ENCODE peak calls at places on chromosomes 7 and 10, in six cellular contexts. G is mucosa of descending colon; U is adrenal gland; N is MM.1S; Z is hepatocyte; Q is CD8-positive, alpha-beta T cell. E is an unnamed sample. For H3K4me1, the result is how much of the 10 kb centered on the place peaks cover.

GRCh38 chr10:13087986-13088618 is 11.9 kb upstream of the OPTN start:
- DNase-seq in G (no peak), N (no peak), U (no peak), Q (no peak), Z (no peak), E (no peak)

GRCh38 chr10:124697443-124697836 is 46.7 kb downstream of the FAM53B start:
- DNase-seq in Z (no peak), U (no peak), G (no peak), Q (no peak), N (no peak), E (no peak)

GRCh38 chr7:143341842-143342241 is 20.7 kb downstream of the FAM131B start:
- DNase-seq in N (no peak), G (no peak), U (no peak), Z (no peak), Q (no peak), E (no peak)

GRCh38 chr10:43126759-43127424 is 11.4 kb upstream of the CSGALNACT2 start:
- DNase-seq in Z (no peak), N (no peak), U (peak), G (no peak), Q (no peak), E (no peak)

GRCh38 chr10:51960494-51960895 is 261.1 kb upstream of the CSTF2T start:
- DNase-seq in N (peak), U (no peak), Z (peak), G (peak), Q (no peak), E (no peak)

GRCh38 chr10:51705774-51706173 is 6.4 kb upstream of the CSTF2T start:
- DNase-seq in N (no peak), Z (no peak), Q (no peak), G (no peak), U (peak), E (no peak)

GRCh38 chr10:55519264-55519663 is 718.2 kb upstream of the PCDH15 start:
- DNase-seq in N (no peak), G (no peak), Z (no peak), Q (no peak), U (no peak), E (no peak)

GRCh38 chr7:130266961-130267321 is 278 bp downstream of the CPA2 start:
- DNase-seq in U (no peak), N (no peak), Q (no peak), Z (no peak), G (no peak), E (no peak)

GRCh38 chr10:102450374-102451104 is 804 bp downstream of the C10orf95 start:
- DNase-seq in N (peak), U (peak), G (peak), Z (peak), Q (peak), E (peak)

GRCh38 chr10:69375307-69376151 is 41.2 kb downstream of the TACR2 start:
- DNase-seq in U (peak), G (no peak), Z (no peak), Q (no peak), N (no peak), E (no peak)

GRCh38 chr10:78754269-78755074 is 314.3 kb upstream of the ZMIZ1 start:
- DNase-seq in G (no peak), N (no peak), Q (no peak), Z (peak), U (no peak), E (no peak)

GRCh38 chr7:157831901-157832810 is 495.4 kb downstream of the DNAJB6 start:
- DNase-seq in U (no peak), N (no peak), Q (no peak), G (no peak), Z (no peak), E (no peak)

GRCh38 chr7:138865843-138866242 is 67.8 kb upstream of the ATP6V0A4 start:
- DNase-seq in Q (no peak), Z (no peak), N (peak), G (no peak), U (peak), E (no peak)

GRCh38 chr7:106114735-106115383 is 2.7 kb upstream of the SYPL1 start:
- DNase-seq in U (no peak), N (no peak), Z (no peak), Q (no peak), G (peak), E (no peak)

GRCh38 chr10:30820282-30820991 is 190.9 kb upstream of the LYZL2 start:
- DNase-seq in U (no peak), N (no peak), Z (no peak), G (no peak), Q (no peak), E (no peak)

GRCh38 chr7:141891338-141891737 is 24.9 kb upstream of the OR9A4 start:
- DNase-seq in U (no peak), Z (no peak), Q (no peak), N (no peak), G (no peak), E (no peak)

GRCh38 chr10:116053910-116054309 is 219.1 kb downstream of the GFRA1 start:
- DNase-seq in Z (no peak), U (no peak), G (no peak), N (no peak), Q (no peak), E (no peak)

GRCh38 chr7:25854608-25855497 is 297.1 kb upstream of the NFE2L3 start:
- DNase-seq in Z (peak), U (peak), G (peak), N (peak), Q (no peak), E (peak)

GRCh38 chr7:12670071-12670729 is 17.2 kb upstream of the ARL4A start:
- DNase-seq in N (no peak), G (no peak), U (no peak), Z (peak), Q (no peak), E (no peak)

GRCh38 chr10:128996092-128996491 is 470.9 kb upstream of the MGMT start:
- DNase-seq in Z (no peak), U (no peak), Q (no peak), G (no peak), N (no peak), E (no peak)

GRCh38 chr7:77944183-77945182 is 145.9 kb downstream of the PHTF2 start:
- DNase-seq in Z (no peak), G (no peak), Q (no peak), U (no peak), N (no peak), E (no peak)

GRCh38 chr7:7491044-7491443 is 44.6 kb downstream of the COL28A1 start:
- DNase-seq in Q (no peak), U (no peak), G (no peak), N (no peak), Z (no peak), E (no peak)

GRCh38 chr7:132164558-132165130 is 411.6 kb downstream of the PLXNA4 start:
- DNase-seq in Z (no peak), Q (no peak), U (no peak), N (no peak), G (no peak), E (no peak)

GRCh38 chr7:139568813-139569490 is 45.5 kb downstream of the CLEC2L start:
- DNase-seq in Z (no peak), U (peak), N (no peak), Q (no peak), G (no peak), E (no peak)

GRCh38 chr7:116526897-116527296 is 2.1 kb downstream of the CAV1 start:
- DNase-seq in Q (no peak), Z (no peak), G (no peak), U (no peak), N (no peak), E (no peak)

GRCh38 chr7:116527521-116527920 is 2.7 kb downstream of the CAV1 start:
- DNase-seq in Z (no peak), Q (no peak), N (no peak), G (no peak), U (no peak), E (no peak)

GRCh38 chr7:116530107-116530820 is 5.4 kb downstream of the CAV1 start:
- DNase-seq in Q (no peak), G (no peak), U (no peak), N (no peak), Z (no peak), E (no peak)

GRCh38 chr7:116528008-116528789 is 3.4 kb downstream of the CAV1 start:
- DNase-seq in N (peak), Z (peak), Q (no peak), G (peak), U (no peak), E (no peak)

DNA sequence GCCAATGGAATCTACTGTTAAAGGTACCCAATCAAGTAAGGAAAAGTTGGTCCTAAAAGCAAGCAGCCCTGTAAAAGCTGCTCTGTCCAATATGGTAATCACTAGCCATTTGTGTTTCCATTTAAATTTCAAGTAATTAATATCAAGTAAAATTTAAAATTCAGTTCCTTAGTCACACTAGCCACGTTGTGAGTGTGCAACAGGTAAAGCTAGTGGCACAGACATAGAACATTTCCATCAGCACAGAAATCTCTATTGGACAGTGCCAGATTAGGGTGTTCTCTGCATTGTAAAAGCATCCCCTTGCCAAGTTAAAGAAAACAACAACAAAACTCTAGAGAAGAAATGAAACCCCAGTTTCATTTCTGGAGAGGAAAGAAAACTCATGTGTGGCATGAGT is 4.4 kb downstream of the CAV1 start:
- DNase-seq in Z (no peak), U (no peak), N (no peak), Q (no peak), G (no peak), E (no peak)
- H3K4me3 ChIP-seq in Z (no peak), U (no peak), N (peak), Q (no peak), G (no peak), E (no peak)

DNA sequence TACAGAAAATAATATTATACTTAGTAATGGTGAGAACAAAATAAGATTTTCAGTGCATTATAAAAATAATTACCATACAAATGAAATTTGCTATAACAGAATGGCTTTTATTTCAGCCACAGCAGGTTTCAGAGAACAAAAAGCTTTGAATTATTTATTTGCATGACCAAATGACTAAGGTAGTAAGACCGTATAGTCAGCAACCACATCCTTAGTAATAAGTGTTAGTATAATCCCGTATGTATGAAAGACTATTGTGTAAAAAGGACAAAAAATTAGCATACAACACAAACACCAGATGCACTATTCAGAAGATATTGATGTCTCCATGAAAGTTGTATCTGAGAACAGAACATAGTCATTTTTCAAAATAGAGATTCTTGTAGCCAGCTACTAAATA is 12.2 kb downstream of the PDZD8 start:
- DNase-seq in G (no peak), N (no peak), Z (no peak), Q (no peak), U (no peak), E (no peak)
- H3K4me1 ChIP-seq in G (under half), N (under half), Z (half or more), Q (under half), U (under half), E (under half)

DNA sequence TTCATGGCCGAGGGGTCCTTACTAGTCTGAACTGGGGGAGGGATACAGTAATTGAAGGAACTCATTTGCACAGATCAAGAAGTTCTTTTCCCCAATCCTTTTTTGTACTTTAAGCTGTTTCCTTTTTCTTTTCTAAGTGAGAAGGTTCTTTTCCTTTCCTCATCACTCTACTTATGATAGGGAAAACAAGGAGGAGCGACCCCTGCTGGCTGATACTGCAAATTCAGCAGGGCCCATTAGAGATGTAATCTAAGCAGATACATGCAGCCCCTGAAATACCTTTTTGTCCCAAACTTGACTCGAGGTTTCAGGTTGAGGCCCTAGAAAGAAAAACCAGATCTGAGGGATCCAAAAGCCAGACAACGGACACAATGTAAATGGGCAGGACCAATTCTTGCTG is 305.5 kb downstream of the DNAJB9 start:
- DNase-seq in Q (no peak), U (no peak), N (no peak), Z (no peak), G (no peak), E (peak)
- TF ChIP-seq CTCF in Q (no peak), U (no peak), N (peak), Z (no peak), G (no peak), E (peak)

DNA sequence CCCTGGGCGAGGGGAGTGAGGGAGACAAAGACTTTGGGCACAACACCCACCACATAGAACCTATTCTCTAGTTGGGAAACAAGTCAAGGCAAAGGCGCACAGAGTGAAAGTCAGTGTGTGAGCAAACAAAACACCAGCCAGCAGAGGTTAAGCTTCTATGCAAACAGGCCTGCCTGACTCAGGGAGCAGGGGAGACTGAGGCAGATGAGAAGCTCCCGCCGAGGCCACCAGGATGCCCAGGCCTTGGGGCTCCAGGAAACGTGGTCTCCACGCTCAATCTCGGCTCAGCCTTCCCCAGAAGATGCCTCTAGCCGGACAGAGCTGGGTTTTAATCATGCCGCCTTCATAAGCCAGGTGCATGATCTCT is 74.1 kb upstream of the KCNMA1 start:
- DNase-seq in Q (no peak), Z (no peak), U (no peak), N (no peak), G (no peak), E (no peak)
- H3K4me3 ChIP-seq in Q (no peak), Z (no peak), U (no peak), N (no peak), G (no peak), E (no peak)

DNA sequence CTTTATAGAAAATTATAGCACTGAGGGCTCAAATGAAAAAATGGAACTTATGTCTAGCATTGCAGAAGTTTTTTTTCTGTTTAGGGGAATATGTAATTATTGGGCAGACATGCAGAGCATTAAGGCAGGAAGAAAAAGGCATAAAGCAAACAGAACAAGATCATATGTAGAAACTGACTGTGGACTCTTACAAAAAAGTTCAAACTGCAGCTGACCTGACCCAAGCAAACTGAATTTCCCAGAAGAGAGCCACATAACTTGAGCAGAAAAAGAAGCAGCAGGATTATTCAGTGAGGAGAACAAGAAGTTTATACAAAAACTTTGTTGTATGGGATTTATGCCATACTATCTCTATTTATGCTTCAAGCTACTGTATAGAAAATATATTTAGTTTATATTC is 250.9 kb downstream of the PHF14 start:
- DNase-seq in G (no peak), Z (no peak), N (no peak), Q (no peak), U (no peak), E (no peak)
- H3K4me1 ChIP-seq in G (under half), Z (under half), N (under half), Q (under half), U (under half), E (under half)

GRCh38 chr7:24005517-24005916 is 278.5 kb upstream of the NPY start:
- DNase-seq in G (no peak), Q (no peak), N (no peak), Z (no peak), U (no peak), E (no peak)
- TF ChIP-seq CTCF in G (no peak), Q (no peak), N (no peak), Z (no peak), U (no peak), E (peak)

E was measured in BE2C.